ENCODE peak calls at places on chromosomes 16 and 17, in four cellular contexts. W is adrenal gland, F is A549, E is testis. Y is an unnamed sample.

GRCh38 chr17:69761767-69762321 is 313.2 kb upstream of the KCNJ16 start:
- DNase-seq in F (peak), E (no peak), W (no peak), Y (no peak)

GRCh38 chr16:64182985-64183384 is 938.9 kb downstream of the CDH11 start:
- DNase-seq in F (no peak), W (no peak), E (peak), Y (no peak)

GRCh38 chr16:8714143-8714542 is 39.7 kb downstream of the ABAT start:
- DNase-seq in F (no peak), W (no peak), E (no peak), Y (no peak)

GRCh38 chr16:8679156-8679555 is 4.7 kb downstream of the ABAT start:
- DNase-seq in F (no peak), W (no peak), E (no peak), Y (no peak)

GRCh38 chr17:81241648-81242420 is 2.7 kb downstream of the NDUFAF8 start:
- DNase-seq in E (peak), F (peak), W (peak), Y (peak)

GRCh38 chr17:76265624-76266243 is 586 bp downstream of the UBALD2 start:
- DNase-seq in F (peak), W (peak), E (peak), Y (peak)

GRCh38 chr16:73125860-73126259 is 77.9 kb upstream of the ZFHX3 start:
- DNase-seq in E (no peak), F (no peak), W (peak), Y (no peak)

GRCh38 chr16:27253526-27253930 is 15.0 kb downstream of the NSMCE1 start:
- DNase-seq in W (peak), E (no peak), F (peak), Y (peak)

GRCh38 chr17:63405741-63406261 is 40.3 kb downstream of the CYB561 start:
- DNase-seq in F (peak), E (no peak), W (no peak), Y (no peak)

GRCh38 chr16:8720080-8720966 is 45.9 kb downstream of the ABAT start:
- DNase-seq in E (peak), F (no peak), W (peak), Y (no peak)

GRCh38 chr16:27769561-27770222 is 219.7 kb downstream of the KATNIP start:
- DNase-seq in E (no peak), F (no peak), W (no peak), Y (peak)

GRCh38 chr16:2971985-2972784 is 3.0 kb downstream of the PAQR4 start:
- DNase-seq in E (no peak), W (no peak), F (no peak), Y (no peak)

GRCh38 chr17:27218719-27219488 is 75.0 kb upstream of the WSB1 start:
- DNase-seq in E (no peak), W (no peak), F (no peak), Y (no peak)

GRCh38 chr17:67027031-67027628 is 17.2 kb upstream of the CACNG1 start:
- DNase-seq in E (no peak), W (peak), F (peak), Y (no peak)

GRCh38 chr17:77371117-77371887 is 230.5 kb downstream of the SEC14L1 start:
- DNase-seq in F (no peak), E (no peak), W (peak), Y (peak)

GRCh38 chr16:52861614-52862022 is 191.1 kb downstream of the CHD9NB start:
- DNase-seq in W (no peak), F (peak), E (peak), Y (no peak)

GRCh38 chr17:32943647-32944191 is 15.8 kb downstream of the TMEM98 start:
- DNase-seq in F (no peak), W (no peak), E (no peak), Y (no peak)

GRCh38 chr16:15810411-15810810 is 46.4 kb downstream of the MYH11 start:
- DNase-seq in F (no peak), E (no peak), W (no peak), Y (no peak)

GRCh38 chr16:48676836-48677235 is 66.9 kb upstream of the N4BP1 start:
- DNase-seq in F (no peak), E (no peak), W (no peak), Y (no peak)

GRCh38 chr17:80847506-80848230 is 144.0 kb upstream of the CHMP6 start:
- DNase-seq in F (no peak), W (peak), E (peak), Y (peak)

GRCh38 chr17:31523862-31524730 is 132.6 kb downstream of the RAB11FIP4 start:
- DNase-seq in W (no peak), F (no peak), E (no peak), Y (no peak)

GRCh38 chr17:2371183-2372130 is 29.4 kb downstream of the MNT start:
- DNase-seq in E (no peak), W (no peak), F (no peak), Y (no peak)

GRCh38 chr17:81843713-81844326 is 9.0 kb upstream of the PPP1R27 start:
- DNase-seq in E (no peak), F (no peak), W (no peak), Y (no peak)

GRCh38 chr16:30921459-30921747 is 2.0 kb upstream of the FBXL19 start:
- DNase-seq in E (no peak), W (no peak), F (no peak), Y (no peak)

GRCh38 chr17:2797632-2798031 is 1.4 kb downstream of the RAP1GAP2 start:
- DNase-seq in E (no peak), F (no peak), W (no peak), Y (peak)

GRCh38 chr17:42857389-42857788 is 6.4 kb downstream of the AOC3 start:
- DNase-seq in W (no peak), E (no peak), F (no peak), Y (no peak)

GRCh38 chr17:35726609-35727460 is 4.6 kb upstream of the RASL10B start:
- DNase-seq in W (peak), F (no peak), E (no peak), Y (no peak)

GRCh38 chr16:30570621-30571443 is 682 bp downstream of the ZNF688 start:
- DNase-seq in F (no peak), W (no peak), E (peak), Y (no peak)

GRCh38 chr17:64564098-64564497 is 57.3 kb downstream of the CEP95 start:
- DNase-seq in F (no peak), E (no peak), W (no peak), Y (no peak)

GRCh38 chr16:48284772-48285409 is 37.6 kb upstream of the ABCC11 start:
- DNase-seq in F (no peak), E (no peak), W (no peak), Y (no peak)

GRCh38 chr16:80274576-80275191 is 266.1 kb upstream of the DYNLRB2 start:
- DNase-seq in F (no peak), E (no peak), W (no peak), Y (no peak)

GRCh38 chr16:70253291-70254094 is 1.8 kb upstream of the EXOSC6 start:
- DNase-seq in E (peak), F (peak), W (peak), Y (no peak)

GRCh38 chr17:74554909-74555308 is 9.0 kb upstream of the CD300C start:
- DNase-seq in W (no peak), F (no peak), E (no peak), Y (no peak)

GRCh38 chr17:43839670-43840101 is 6.7 kb upstream of the MPP3 start:
- DNase-seq in W (no peak), E (no peak), F (peak), Y (peak)

GRCh38 chr16:27179500-27180072 is 23.7 kb upstream of the KDM8 start:
- DNase-seq in W (peak), F (peak), E (peak), Y (peak)

GRCh38 chr17:37067555-37068111 is 118.9 kb downstream of the AATF start:
- DNase-seq in E (no peak), F (peak), W (peak), Y (no peak)

GRCh38 chr17:59004338-59005111 is 102.2 kb downstream of the TRIM37 start:
- DNase-seq in E (peak), W (peak), F (peak), Y (peak)

GRCh38 chr17:9434502-9435113 is 141.0 kb downstream of the STX8 start:
- DNase-seq in F (no peak), E (no peak), W (no peak), Y (no peak)

GRCh38 chr16:20327444-20328041 is at the start of gene GP2:
- DNase-seq in W (no peak), F (peak), E (no peak), Y (no peak)

DNA sequence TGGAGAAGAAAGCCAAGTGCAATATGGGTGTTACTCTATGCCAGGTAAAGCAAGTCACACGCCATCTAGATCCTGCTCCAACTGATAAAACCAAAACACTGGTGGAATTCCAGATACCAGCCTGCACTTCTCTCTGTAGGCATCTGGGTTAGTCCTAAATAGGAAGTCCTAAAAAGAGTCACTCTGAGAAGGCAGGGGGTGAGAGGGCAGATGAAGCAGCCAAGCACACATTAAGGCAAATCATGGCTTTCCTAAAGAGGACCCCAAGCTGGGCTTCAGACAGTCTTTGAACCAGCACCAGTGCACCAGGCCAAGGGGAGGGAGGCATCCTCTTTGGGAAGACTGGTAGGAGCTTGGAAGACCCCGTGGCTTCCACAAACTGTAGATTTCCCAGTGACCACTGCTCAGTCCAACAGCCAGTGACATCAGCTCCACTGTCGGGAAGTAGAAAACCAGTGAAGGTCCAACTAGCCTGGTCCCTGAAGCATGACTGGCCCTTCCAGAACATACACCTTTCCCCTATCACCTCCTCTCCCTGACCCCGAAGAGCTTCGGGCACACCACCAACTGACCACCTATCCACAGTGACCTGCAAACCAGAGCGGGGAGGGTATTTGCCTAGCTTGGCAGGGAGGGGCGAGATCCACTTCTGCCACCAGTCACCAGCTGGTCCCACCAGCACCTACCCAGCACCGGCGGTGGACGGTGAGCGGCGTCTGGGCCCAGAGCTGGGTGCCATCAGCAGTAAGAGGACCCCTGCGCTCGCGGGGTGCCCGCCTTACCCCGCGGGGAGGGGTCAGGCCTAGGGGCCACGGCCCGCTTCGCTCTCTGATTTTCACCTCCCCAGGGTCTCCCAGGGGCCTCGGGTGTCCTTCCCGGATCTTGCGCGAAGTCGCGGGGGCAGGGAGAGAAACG is 1.0 kb downstream of the LITAF start:
- DNase-seq in E (peak), W (no peak), F (peak), Y (peak)
- TF ChIP-seq POLR2A in E (no peak), W (peak), F (no peak), Y (no peak)

DNA sequence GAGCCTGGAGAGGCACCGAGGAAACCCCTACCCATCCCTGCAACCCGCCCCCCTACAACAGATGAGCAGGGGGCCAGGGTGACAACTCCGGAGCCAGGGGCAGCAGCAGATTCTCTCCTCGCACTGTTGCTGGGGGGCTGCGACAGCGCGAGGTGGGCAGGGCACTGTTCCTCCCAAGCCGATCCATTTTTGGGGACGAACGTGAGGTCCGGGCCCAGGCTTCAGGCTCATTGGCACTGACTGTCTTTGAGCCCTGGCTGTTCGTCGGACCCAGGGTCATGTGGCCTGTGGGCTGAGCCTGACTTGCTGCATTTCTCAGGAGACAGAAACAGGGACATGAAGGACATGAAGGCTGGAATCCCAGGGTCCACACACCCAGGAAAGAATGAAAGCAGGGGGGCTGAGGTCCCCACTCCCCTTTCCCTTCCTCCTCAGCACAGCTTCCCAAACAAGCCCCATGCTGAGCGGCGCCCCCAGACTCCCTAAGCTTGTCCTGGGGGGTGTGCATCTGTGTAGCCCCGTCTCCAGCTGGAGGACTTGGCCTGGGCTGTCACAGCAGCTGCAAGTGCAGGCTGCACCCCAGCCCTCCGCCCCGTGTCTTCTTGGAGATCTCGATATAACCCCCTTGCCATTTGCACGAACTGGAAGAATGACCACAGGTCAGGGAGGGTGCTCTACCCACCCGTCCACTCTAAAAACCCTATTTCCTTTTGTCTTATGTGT is 18.7 kb downstream of the CEP295NL start:
- DNase-seq in E (peak), W (peak), F (no peak), Y (no peak)
- H3K27ac ChIP-seq in E (peak), W (peak), F (peak), Y (peak)

DNA sequence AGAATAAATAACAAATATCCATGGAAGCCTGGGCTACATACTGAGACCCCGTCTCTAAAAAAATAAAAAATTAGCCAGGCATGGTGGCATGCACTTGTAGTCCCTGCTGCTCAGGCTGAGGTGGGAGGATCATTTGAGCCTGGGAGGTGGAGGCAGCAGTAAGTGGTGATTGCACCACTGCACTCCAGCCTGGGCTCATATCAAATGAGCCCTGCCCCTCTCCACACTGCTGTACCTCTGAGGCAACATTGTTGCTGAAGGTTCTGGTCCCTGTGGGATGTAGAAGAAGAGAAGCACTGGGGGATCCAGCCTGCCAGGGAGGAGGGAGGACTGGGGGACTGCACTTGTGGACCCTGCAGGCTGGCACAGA is 11.4 kb upstream of the ARHGAP23 start:
- DNase-seq in E (peak), F (no peak), W (no peak), Y (no peak)
- TF ChIP-seq POLR2A in E (no peak), F (no peak), W (no peak), Y (no peak)

GRCh38 chr16:85982563-85982939 is 83.6 kb downstream of the IRF8 start:
- DNase-seq in E (peak), F (no peak), W (peak), Y (no peak)

GRCh38 chr16:85983064-85983463 is 84.1 kb downstream of the IRF8 start:
- DNase-seq in E (no peak), W (no peak), F (no peak), Y (no peak)

GRCh38 chr16:85984947-85985451 is 86.0 kb downstream of the IRF8 start:
- DNase-seq in E (no peak), F (no peak), W (no peak), Y (peak)

GRCh38 chr16:85983606-85984005 is 84.6 kb downstream of the IRF8 start:
- DNase-seq in F (no peak), E (no peak), W (no peak), Y (peak)

DNA sequence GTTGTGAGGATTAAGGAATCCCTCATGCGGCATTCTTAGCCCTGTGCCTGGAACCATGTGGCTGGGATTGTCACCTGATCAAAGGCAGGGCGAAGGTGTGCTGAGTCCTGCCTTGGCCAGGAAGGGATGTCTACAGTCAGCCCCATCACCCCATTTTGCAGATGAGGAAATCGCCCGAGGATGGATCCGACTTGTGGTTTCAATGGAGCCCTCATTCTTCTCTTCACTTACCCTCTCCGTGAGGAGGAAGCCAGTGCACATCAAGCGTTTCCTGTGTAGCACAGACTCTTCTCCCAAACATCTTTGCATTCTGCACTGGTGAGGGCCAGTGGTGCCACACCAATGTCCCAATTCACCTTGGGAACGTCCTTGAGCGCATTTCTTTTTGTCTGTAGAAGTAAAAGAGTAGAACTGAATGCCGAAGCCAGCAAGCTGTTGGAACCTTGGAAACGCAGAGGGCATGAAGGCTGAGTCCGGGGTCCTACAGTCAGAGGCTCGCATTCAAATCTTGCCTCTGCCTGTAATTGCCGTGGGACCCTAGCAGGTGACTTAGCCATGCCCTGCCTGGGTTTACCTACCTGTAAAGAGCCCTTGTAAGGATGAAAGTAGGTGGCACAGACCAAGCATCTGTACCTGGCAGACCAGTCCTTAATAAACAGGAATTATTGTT is 85.4 kb downstream of the IRF8 start:
- DNase-seq in W (no peak), E (no peak), F (no peak), Y (no peak)
- H3K27ac ChIP-seq in W (no peak), E (no peak), F (no peak), Y (no peak)

GRCh38 chr16:55499951-55500350 is 8.9 kb upstream of the LPCAT2 start:
- DNase-seq in E (no peak), F (peak), W (no peak), Y (no peak)
- TF ChIP-seq POLR2A in E (no peak), F (no peak), W (no peak), Y (no peak)

GRCh38 chr17:65573283-65573603 is 11.8 kb upstream of the AXIN2 start:
- DNase-seq in F (no peak), W (no peak), E (no peak), Y (no peak)
- H3K27ac ChIP-seq in F (no peak), W (no peak), E (no peak), Y (no peak)

GRCh38 chr17:50094753-50095616 is at the start of gene PDK2:
- DNase-seq in E (peak), F (peak), W (peak), Y (peak)
- TF ChIP-seq POLR2A in E (no peak), F (peak), W (peak), Y (peak)

GRCh38 chr16:81318711-81319110 is 3.9 kb downstream of the GAN start:
- DNase-seq in E (no peak), F (no peak), W (no peak), Y (no peak)

GRCh38 chr16:81321039-81321438 is 6.3 kb downstream of the GAN start:
- DNase-seq in F (no peak), E (no peak), W (no peak), Y (no peak)

GRCh38 chr16:81321537-81321936 is 6.8 kb downstream of the GAN start:
- DNase-seq in W (no peak), F (no peak), E (no peak), Y (no peak)

GRCh38 chr16:81316176-81316496 is 1.4 kb downstream of the GAN start:
- DNase-seq in E (no peak), F (no peak), W (no peak), Y (no peak)

GRCh38 chr16:81319221-81319912 is 4.6 kb downstream of the GAN start:
- DNase-seq in E (no peak), F (peak), W (peak), Y (no peak)
- H3K27ac ChIP-seq in E (no peak), F (peak), W (peak), Y (no peak)

DNA sequence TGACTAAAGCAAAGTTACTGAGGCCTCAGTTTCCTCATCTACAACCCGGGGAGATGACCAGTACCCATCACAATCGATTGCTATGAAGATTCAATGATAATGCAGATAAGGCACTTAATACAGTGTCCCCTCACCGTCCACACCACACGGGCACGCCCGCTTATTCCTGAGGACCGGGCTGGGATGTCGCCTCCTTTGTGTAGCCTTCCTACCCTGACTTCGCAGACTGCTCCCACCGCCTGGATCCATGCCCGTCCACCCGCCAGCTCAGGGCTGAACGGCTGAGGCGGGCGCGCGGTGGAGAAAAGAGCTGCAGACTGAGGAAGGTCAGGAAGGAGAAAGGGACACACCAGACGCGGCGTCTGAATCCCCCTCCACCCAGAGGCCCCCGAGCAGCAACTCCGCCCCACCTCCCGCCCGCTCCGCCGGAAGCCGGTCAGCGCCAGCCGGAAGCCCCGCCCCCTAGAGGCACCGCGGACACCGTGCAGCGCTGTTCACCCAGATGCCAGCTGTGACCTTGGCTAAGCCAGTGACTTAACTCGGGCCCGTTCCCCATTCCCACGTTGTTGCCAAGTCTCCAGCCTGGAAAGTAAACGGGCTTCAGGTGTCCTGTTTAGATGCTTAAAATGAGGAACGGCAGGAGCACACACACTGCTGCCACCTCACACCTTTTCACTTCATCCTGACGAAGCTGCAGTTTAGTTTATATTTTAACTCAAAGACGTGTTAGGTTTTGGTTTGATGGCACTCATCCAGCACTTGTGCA is at the start of gene KRABD2:
- DNase-seq in W (peak), F (peak), E (peak), Y (peak)
- TF ChIP-seq POLR2A in W (peak), F (peak), E (no peak), Y (peak)